ENCODE peak calls at places on chromosomes 4 and X, in five cellular contexts. H is cardiac fibroblast; N is activated CD4-positive, CD25-positive, alpha-beta regulatory T cell; S is effector memory CD4-positive, alpha-beta T cell; C is Calu3. W is an unnamed sample.

GRCh38 chrX:110280954-110281353 is 36.9 kb downstream of the AMMECR1 start:
- DNase-seq in H (peak; percentile 15), N (no peak), S (no peak), C (no peak), W (no peak)

GRCh38 chr4:124696182-124696581 is 16.4 kb downstream of the ANKRD50 start:
- DNase-seq in H (no peak), N (no peak), S (no peak), C (no peak), W (no peak)

GRCh38 chr4:95360911-95361695 is 187.7 kb downstream of the UNC5C start:
- DNase-seq in H (no peak), N (no peak), S (no peak), C (no peak), W (no peak)

GRCh38 chr4:152935661-152936445 is at the start of gene FHDC1:
- DNase-seq in H (no peak), N (no peak), S (no peak), C (peak; percentile 80), W (peak; percentile 76)

GRCh38 chr4:33649015-33649414 is 2595.3 kb downstream of the ARAP2 start:
- DNase-seq in H (peak; percentile 71), N (no peak), S (no peak), C (no peak), W (no peak)

GRCh38 chr4:7052313-7052712 is 9.1 kb downstream of the TADA2B start:
- DNase-seq in H (no peak), N (no peak), S (no peak), C (no peak), W (no peak)

GRCh38 chr4:186168750-186169149 is 22.6 kb upstream of the CYP4V2 start:
- DNase-seq in H (no peak), N (no peak), S (no peak), C (no peak), W (no peak)

GRCh38 chrX:123771449-123772064 is 38.7 kb upstream of the THOC2 start:
- DNase-seq in H (no peak), N (no peak), S (no peak), C (peak; percentile 8), W (no peak)

GRCh38 chr4:133081246-133081645 is 67.8 kb upstream of the PCDH10 start:
- DNase-seq in H (no peak), N (no peak), S (no peak), C (no peak), W (no peak)

GRCh38 chr4:33837043-33837442 is 2407.3 kb downstream of the ARAP2 start:
- DNase-seq in H (peak; percentile 78), N (no peak), S (no peak), C (no peak), W (no peak)

GRCh38 chr4:180923476-180923875 is 1319.7 kb upstream of the TENM3 start:
- DNase-seq in H (no peak), N (no peak), S (no peak), C (no peak), W (no peak)

GRCh38 chrX:129744881-129745321 is 6.1 kb downstream of the XPNPEP2 start:
- DNase-seq in H (no peak), N (no peak), S (no peak), C (no peak), W (no peak)

GRCh38 chr4:68498413-68499007 is 51.2 kb downstream of the TMPRSS11E start:
- DNase-seq in H (peak; percentile 80), N (peak; percentile 16), S (peak; percentile 4), C (peak; percentile 65), W (peak; percentile 36)

GRCh38 chr4:8015512-8015911 is 75.9 kb upstream of the AFAP1 start:
- DNase-seq in H (peak; percentile 26), N (no peak), S (no peak), C (no peak), W (no peak)

GRCh38 chr4:149512489-149512888 is 303.2 kb downstream of the IQCM start:
- DNase-seq in H (peak; percentile 34), N (no peak), S (no peak), C (no peak), W (no peak)

GRCh38 chr4:76892601-76893000 is 5.3 kb downstream of the SOWAHB start:
- DNase-seq in H (no peak), N (no peak), S (no peak), C (no peak), W (no peak)

GRCh38 chr4:78693777-78694456 is 82.2 kb upstream of the BMP2K start:
- DNase-seq in H (peak; percentile 36), N (no peak), S (no peak), C (no peak), W (no peak)

GRCh38 chr4:4456351-4456750 is 69.4 kb downstream of the NSG1 start:
- DNase-seq in H (no peak), N (no peak), S (no peak), C (no peak), W (no peak)

GRCh38 chr4:140363051-140363450 is 10.4 kb upstream of the SCOC start:
- DNase-seq in H (no peak), N (no peak), S (no peak), C (no peak), W (no peak)

GRCh38 chrX:140502491-140503229 is 2.2 kb downstream of the SOX3 start:
- DNase-seq in H (no peak), N (no peak), S (no peak), C (no peak), W (no peak)

GRCh38 chr4:1365271-1366178 is 18.5 kb downstream of the UVSSA start:
- DNase-seq in H (no peak), N (no peak), S (no peak), C (no peak), W (no peak)

W was measured in breast epithelium.